ENCODE peak calls at places on chromosomes 13 and 19, in seven cellular contexts. I is nucleus accumbens; X is AG09309; R is AG10803; K is stimulated activated CD4-positive, alpha-beta T cell treated with anti-CD3 and anti-CD28 coated beads, Interleukin-1b, Interleukin-23, amount 100 ng/mL, for 4 hours; B is left cardiac atrium; M is activated T-cell treated with anti-CD3 and anti-CD28 coated beads, Interleukin-2, amount 50 U/mL, for 72 hours. A is an unnamed sample.
A peak's percentile ranks its signal among the peaks of the same experiment; 100 is the strongest.

GRCh38 chr19:32809254-32809653 is 60.3 kb downstream of the SLC7A9 start:
- DNase-seq in B (no peak), K (no peak), R (no peak), M (no peak), I (no peak), X (no peak), A (no peak)

GRCh38 chr19:39398297-39398864 is 7.2 kb downstream of the MED29 start:
- DNase-seq in R (peak; percentile 89), X (no peak), B (peak; percentile 80), M (peak; percentile 73), K (peak; percentile 37), I (no peak), A (peak; percentile 85)

GRCh38 chr19:38073806-38074685 is 150.0 kb downstream of the DPF1 start:
- DNase-seq in X (no peak), R (no peak), I (no peak), M (no peak), B (no peak), K (no peak), A (no peak)

GRCh38 chr19:11457115-11457514 is 21.7 kb downstream of the PRKCSH start:
- DNase-seq in X (no peak), I (peak; percentile 43), K (no peak), R (no peak), B (no peak), M (no peak), A (no peak)

GRCh38 chr13:30829145-30829544 is 76.9 kb upstream of the MEDAG start:
- DNase-seq in X (no peak), I (no peak), K (no peak), B (no peak), M (no peak), R (peak; percentile 64), A (no peak)

GRCh38 chr19:18280247-18281081 is 958 bp downstream of the JUND start:
- DNase-seq in I (peak; percentile 16), K (peak; percentile 59), B (peak; percentile 83), X (no peak), M (peak; percentile 86), R (peak; percentile 73), A (peak; percentile 80)

GRCh38 chr13:72412481-72412880 is 314.9 kb downstream of the MZT1 start:
- DNase-seq in B (no peak), I (no peak), X (no peak), K (no peak), R (no peak), M (no peak), A (no peak)

GRCh38 chr19:8481191-8481590 is 21.2 kb downstream of the PRAM1 start:
- DNase-seq in I (no peak), X (no peak), M (no peak), B (no peak), R (no peak), K (no peak), A (no peak)

GRCh38 chr19:45087531-45087930 is 5.4 kb upstream of the PPP1R37 start:
- DNase-seq in B (no peak), X (no peak), I (no peak), K (no peak), M (peak; percentile 37), R (no peak), A (no peak)

GRCh38 chr13:80149757-80150156 is 191.2 kb downstream of the SPRY2 start:
- DNase-seq in I (no peak), R (no peak), B (no peak), M (no peak), X (no peak), K (no peak), A (peak; percentile 2)

GRCh38 chr13:73230714-73231113 is 171.9 kb downstream of the KLF5 start:
- DNase-seq in K (no peak), I (no peak), M (peak; percentile 12), X (no peak), R (peak; percentile 33), B (no peak), A (peak; percentile 19)

GRCh38 chr19:3366761-3367571 is 583 bp downstream of the NFIC start:
- DNase-seq in I (no peak), K (no peak), X (no peak), M (peak; percentile 14), B (no peak), R (no peak), A (no peak)

GRCh38 chr19:5155586-5156210 is 184.9 kb downstream of the PTPRS start:
- DNase-seq in R (no peak), B (no peak), K (no peak), X (no peak), M (no peak), I (no peak), A (no peak)

GRCh38 chr19:40237791-40238190 is 11.3 kb upstream of the CCNP start:
- DNase-seq in I (no peak), X (no peak), B (no peak), R (no peak), K (no peak), M (no peak), A (no peak)

GRCh38 chr13:91141619-91142061 is 205.8 kb upstream of the MIR17HG start:
- DNase-seq in R (no peak), B (no peak), K (no peak), I (no peak), X (no peak), M (no peak), A (no peak)

GRCh38 chr19:42051166-42052115 is 18.6 kb downstream of the GRIK5 start:
- DNase-seq in B (no peak), K (no peak), X (no peak), I (no peak), R (no peak), M (peak; percentile 82), A (no peak)

GRCh38 chr19:58361900-58362271 is 665 bp downstream of the ZNF497 start:
- DNase-seq in B (peak; percentile 76), R (peak; percentile 57), I (no peak), X (no peak), K (peak; percentile 18), M (peak; percentile 73), A (peak; percentile 54)

GRCh38 chr13:21465710-21466160 is 6.6 kb upstream of the ZDHHC20 start:
- DNase-seq in X (no peak), M (no peak), K (no peak), I (no peak), R (no peak), B (no peak), A (no peak)

GRCh38 chr19:13868663-13869062 is 8.3 kb upstream of the NANOS3 start:
- DNase-seq in K (no peak), M (no peak), B (no peak), I (no peak), R (no peak), X (no peak), A (no peak)

GRCh38 chr13:28865312-28865711 is 45.2 kb downstream of the MTUS2 start:
- DNase-seq in M (no peak), B (no peak), X (no peak), I (no peak), R (no peak), K (no peak), A (no peak)

GRCh38 chr19:3397266-3398022 is 31.1 kb downstream of the NFIC start:
- DNase-seq in M (no peak), K (no peak), B (no peak), I (no peak), X (no peak), R (no peak), A (no peak)

GRCh38 chr19:3923912-3924311 is 9.0 kb upstream of the NMRK2 start:
- DNase-seq in K (no peak), X (no peak), I (no peak), M (no peak), B (no peak), R (no peak), A (no peak)

GRCh38 chr19:709965-710714 is 1.4 kb downstream of the PALM start:
- DNase-seq in K (no peak), M (no peak), I (no peak), B (peak; percentile 77), R (no peak), X (no peak), A (no peak)

GRCh38 chr19:41449079-41449864 is 6.3 kb downstream of the ERICH4 start:
- DNase-seq in M (peak; percentile 75), B (peak; percentile 82), K (peak; percentile 64), R (peak; percentile 57), I (no peak), X (no peak), A (peak; percentile 51)

GRCh38 chr13:110519506-110519905 is 42.0 kb downstream of the RAB20 start:
- DNase-seq in B (no peak), M (no peak), I (no peak), R (no peak), K (no peak), X (no peak), A (no peak)

GRCh38 chr13:44618326-44618725 is 42.2 kb upstream of the TSC22D1 start:
- DNase-seq in X (no peak), M (no peak), R (peak; percentile 67), B (no peak), I (no peak), K (no peak), A (peak; percentile 12)

GRCh38 chr19:43570174-43570791 is 5.0 kb downstream of the XRCC1 start:
- DNase-seq in M (no peak), B (no peak), X (no peak), K (no peak), R (no peak), I (no peak), A (no peak)

GRCh38 chr19:12987781-12988180 is 7.5 kb upstream of the NFIX start:
- DNase-seq in M (no peak), I (no peak), R (no peak), B (no peak), X (no peak), K (no peak), A (no peak)

GRCh38 chr19:9535934-9536333 is 2.5 kb downstream of the ZNF426 start:
- DNase-seq in R (no peak), X (no peak), M (no peak), I (no peak), K (no peak), B (no peak), A (no peak)

GRCh38 chr19:18100710-18101109 is 3.1 kb downstream of the MAST3 start:
- DNase-seq in X (no peak), K (no peak), M (no peak), B (no peak), I (no peak), R (no peak), A (no peak)

A was measured in fibroblast of gingiva.